ENCODE peak calls at places on chromosomes 16 and 17, in seven cellular contexts. Y is spleen, R is prostate gland, K is upper lobe of left lung, O is GM12878, F is breast epithelium, E is transverse colon. C is an unnamed sample. For H3K4me1, the result is how much of the 10 kb centered on the place peaks cover.

GRCh38 chr16:55470533-55471371 is 8.2 kb upstream of the MMP2 start:
- DNase-seq in Y (no peak), R (peak), K (no peak), O (no peak), F (peak), E (no peak), C (peak)

GRCh38 chr16:75758215-75758614 is 31.9 kb upstream of the CPHXL start:
- DNase-seq in Y (no peak), R (no peak), K (no peak), O (no peak), F (no peak), E (no peak), C (no peak)

GRCh38 chr17:28334176-28334575 is 1.1 kb downstream of the IFT20 start:
- DNase-seq in Y (no peak), R (no peak), K (no peak), O (no peak), F (no peak), E (no peak), C (no peak)

GRCh38 chr17:60333628-60334031 is 58.3 kb downstream of the USP32 start:
- DNase-seq in Y (no peak), R (no peak), K (no peak), O (no peak), F (no peak), E (no peak), C (no peak)

GRCh38 chr17:61372436-61372835 is 27.2 kb upstream of the TBX2 start:
- DNase-seq in Y (peak), R (no peak), K (no peak), O (no peak), F (no peak), E (no peak), C (no peak)

GRCh38 chr17:16919663-16920627 is 52.0 kb downstream of the TNFRSF13B start:
- DNase-seq in Y (peak), R (no peak), K (no peak), O (no peak), F (no peak), E (peak), C (peak)

GRCh38 chr17:73546121-73546520 is 98.1 kb downstream of the SDK2 start:
- DNase-seq in Y (no peak), R (no peak), K (no peak), O (no peak), F (no peak), E (no peak), C (no peak)

GRCh38 chr17:82858376-82859126 is 18.7 kb upstream of the ZNF750 start:
- DNase-seq in Y (no peak), R (peak), K (peak), O (no peak), F (peak), E (no peak), C (no peak)

GRCh38 chr16:56192644-56192960 is 1.3 kb downstream of the GNAO1 start:
- DNase-seq in Y (no peak), R (no peak), K (no peak), O (no peak), F (no peak), E (no peak), C (no peak)

GRCh38 chr17:58394534-58395223 is 22.7 kb downstream of the RNF43 start:
- DNase-seq in Y (no peak), R (no peak), K (no peak), O (no peak), F (no peak), E (no peak), C (no peak)

GRCh38 chr17:73304971-73305786 is 6.6 kb downstream of the CDC42EP4 start:
- DNase-seq in Y (peak), R (no peak), K (peak), O (no peak), F (no peak), E (peak), C (peak)

GRCh38 chr17:16212793-16213192 is 2.5 kb downstream of the NCOR1 start:
- DNase-seq in Y (no peak), R (no peak), K (no peak), O (no peak), F (no peak), E (no peak), C (no peak)

GRCh38 chr17:68981288-68981687 is 26.1 kb upstream of the ABCA8 start:
- DNase-seq in Y (no peak), R (no peak), K (no peak), O (peak), F (no peak), E (peak), C (peak)

GRCh38 chr17:46013502-46014165 is 14.6 kb downstream of the STH start:
- DNase-seq in Y (peak), R (no peak), K (no peak), O (no peak), F (no peak), E (no peak), C (no peak)

GRCh38 chr16:55710466-55710865 is 54.7 kb downstream of the SLC6A2 start:
- DNase-seq in Y (no peak), R (no peak), K (no peak), O (no peak), F (no peak), E (no peak), C (no peak)

GRCh38 chr17:59853168-59853918 is 39.4 kb downstream of the TUBD1 start:
- DNase-seq in Y (peak), R (peak), K (no peak), O (no peak), F (no peak), E (peak), C (peak)

GRCh38 chr16:89120921-89121351 is 27.3 kb downstream of the ACSF3 start:
- DNase-seq in Y (peak), R (no peak), K (no peak), O (no peak), F (no peak), E (no peak), C (no peak)

GRCh38 chr17:74919440-74920305 is 3.4 kb downstream of the USH1G start:
- DNase-seq in Y (no peak), R (no peak), K (no peak), O (no peak), F (no peak), E (no peak), C (peak)

GRCh38 chr17:28405632-28406477 is at the start of gene SLC46A1:
- DNase-seq in Y (peak), R (peak), K (peak), O (no peak), F (peak), E (peak), C (peak)

GRCh38 chr16:30447512-30448226 is 2.0 kb upstream of the SEPHS2 start:
- DNase-seq in Y (no peak), R (no peak), K (no peak), O (no peak), F (no peak), E (no peak), C (no peak)

GRCh38 chr16:85983606-85984005 is 84.6 kb downstream of the IRF8 start:
- DNase-seq in Y (peak), R (no peak), K (no peak), O (no peak), F (no peak), E (no peak), C (no peak)

GRCh38 chr16:80327740-80328139 is 213.1 kb upstream of the DYNLRB2 start:
- DNase-seq in Y (no peak), R (no peak), K (no peak), O (no peak), F (no peak), E (no peak), C (no peak)

GRCh38 chr17:30832438-30832790 is 648 bp downstream of the ATAD5 start:
- DNase-seq in Y (no peak), R (no peak), K (no peak), O (no peak), F (no peak), E (no peak), C (no peak)

GRCh38 chr17:48542956-48543853 is 1.7 kb downstream of the HOXB2 start:
- DNase-seq in Y (no peak), R (no peak), K (no peak), O (no peak), F (no peak), E (peak), C (no peak)

GRCh38 chr17:73646409-73647305 is 2.4 kb upstream of the SDK2 start:
- DNase-seq in Y (no peak), R (no peak), K (no peak), O (no peak), F (no peak), E (no peak), C (peak)

GRCh38 chr17:68248199-68248825 is 469 bp downstream of the AMZ2 start:
- DNase-seq in Y (no peak), R (peak), K (peak), O (no peak), F (no peak), E (peak), C (peak)

GRCh38 chr17:15264542-15264941 is 584 bp downstream of the PMP22 start:
- DNase-seq in Y (peak), R (peak), K (peak), O (no peak), F (peak), E (peak), C (peak)

GRCh38 chr16:78434401-78434800 is 334.9 kb downstream of the WWOX start:
- DNase-seq in Y (no peak), R (no peak), K (no peak), O (no peak), F (no peak), E (no peak), C (no peak)

GRCh38 chr16:81279375-81279774 is 35.4 kb upstream of the GAN start:
- DNase-seq in Y (no peak), R (no peak), K (no peak), O (no peak), F (no peak), E (no peak), C (no peak)

GRCh38 chr17:27539152-27539551 is 82.9 kb downstream of the KSR1 start:
- DNase-seq in Y (no peak), R (no peak), K (no peak), O (no peak), F (no peak), E (no peak), C (no peak)

GRCh38 chr16:19348578-19349315 is 63.2 kb downstream of the CLEC19A start:
- DNase-seq in Y (no peak), R (no peak), K (no peak), O (no peak), F (no peak), E (no peak), C (peak)

GRCh38 chr16:88634141-88634993 is 4.0 kb upstream of the IL17C start:
- DNase-seq in Y (peak), R (no peak), K (peak), O (peak), F (no peak), E (peak), C (peak)

GRCh38 chr17:1365445-1366039 is 34.5 kb downstream of the YWHAE start:
- DNase-seq in Y (no peak), R (peak), K (peak), O (peak), F (peak), E (peak), C (peak)

DNA sequence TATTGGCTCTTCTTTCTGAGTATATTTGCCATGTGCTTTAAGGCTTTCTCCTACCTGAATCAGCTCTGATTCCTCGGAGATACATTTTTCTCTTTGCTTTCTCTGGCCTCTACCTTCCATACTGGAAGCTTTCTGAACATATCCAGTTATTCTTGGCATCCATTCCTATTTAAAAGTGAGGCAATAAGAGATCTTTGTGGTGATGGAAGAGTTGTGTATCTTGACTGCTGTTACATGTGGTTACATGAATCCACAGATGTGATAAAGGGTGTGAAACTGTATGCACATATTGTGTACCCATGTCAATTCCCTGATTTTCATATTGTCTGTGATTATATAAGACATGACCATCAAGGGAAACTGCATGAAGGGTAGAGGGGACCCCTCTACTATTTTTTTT is 24.4 kb downstream of the UBE2O start:
- DNase-seq in Y (no peak), R (no peak), K (no peak), O (no peak), F (no peak), E (no peak), C (no peak)
- H3K4me1 ChIP-seq in Y (half or more), R (under half), K (under half), O (under half), F (under half), E (under half), C (under half)

GRCh38 chr16:4519274-4520058 is 19.1 kb downstream of the CDIP1 start:
- DNase-seq in Y (peak), R (no peak), K (no peak), O (no peak), F (no peak), E (no peak), C (no peak)

GRCh38 chr16:4520913-4521312 is 17.7 kb downstream of the CDIP1 start:
- DNase-seq in Y (no peak), R (no peak), K (no peak), O (no peak), F (no peak), E (no peak), C (no peak)

GRCh38 chr16:4518281-4518680 is 20.3 kb downstream of the CDIP1 start:
- DNase-seq in Y (no peak), R (no peak), K (no peak), O (no peak), F (no peak), E (no peak), C (no peak)

GRCh38 chr16:4515611-4516233 is 22.9 kb downstream of the CDIP1 start:
- DNase-seq in Y (peak), R (no peak), K (no peak), O (peak), F (no peak), E (no peak), C (no peak)

DNA sequence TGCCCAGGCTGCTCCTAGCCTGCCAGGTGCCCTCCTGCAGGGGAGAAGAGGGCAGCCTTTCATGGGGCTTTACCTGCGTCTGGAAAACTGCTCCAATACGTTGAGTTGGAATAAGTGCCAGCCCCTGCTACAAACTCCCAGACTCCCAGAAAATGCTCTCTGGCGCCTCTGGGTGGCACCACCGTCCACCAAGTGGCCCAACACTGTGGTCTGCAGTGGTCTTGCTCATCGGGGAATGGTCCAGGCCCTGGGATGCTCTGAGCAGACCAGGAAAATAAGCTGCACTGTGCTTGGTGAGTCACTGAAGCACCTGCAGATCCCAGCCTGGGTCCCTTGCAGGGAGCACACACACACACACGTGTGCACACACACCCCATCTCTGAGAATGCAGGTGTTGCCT is 20.8 kb downstream of the CDIP1 start:
- DNase-seq in Y (peak), R (no peak), K (no peak), O (no peak), F (no peak), E (no peak), C (no peak)
- H3K4me3 ChIP-seq in Y (no peak), R (no peak), K (no peak), O (no peak), F (no peak), E (no peak), C (no peak)

DNA sequence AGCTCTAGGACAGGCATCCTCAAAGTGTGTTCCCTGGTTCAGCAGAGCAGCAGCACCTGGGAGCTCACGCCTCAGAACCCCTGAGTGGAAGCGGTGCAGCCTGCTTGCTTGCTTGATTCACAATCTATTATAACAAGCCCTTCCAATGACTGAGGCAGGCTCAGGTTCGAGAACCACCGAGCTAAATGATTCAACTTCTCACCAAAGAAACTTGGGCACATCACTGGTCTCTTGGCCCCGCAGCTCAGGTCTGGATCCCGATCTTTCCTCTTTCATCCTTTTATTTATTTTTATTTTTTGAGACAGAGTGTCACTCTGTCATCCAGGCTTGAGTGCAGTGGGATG is 24.5 kb downstream of the CLUH start:
- DNase-seq in Y (no peak), R (no peak), K (no peak), O (no peak), F (no peak), E (no peak), C (no peak)
- TF ChIP-seq POLR2AphosphoS5 in Y (peak), R (no peak), K (no peak), O (peak), F (no peak), E (no peak), C (no peak)

DNA sequence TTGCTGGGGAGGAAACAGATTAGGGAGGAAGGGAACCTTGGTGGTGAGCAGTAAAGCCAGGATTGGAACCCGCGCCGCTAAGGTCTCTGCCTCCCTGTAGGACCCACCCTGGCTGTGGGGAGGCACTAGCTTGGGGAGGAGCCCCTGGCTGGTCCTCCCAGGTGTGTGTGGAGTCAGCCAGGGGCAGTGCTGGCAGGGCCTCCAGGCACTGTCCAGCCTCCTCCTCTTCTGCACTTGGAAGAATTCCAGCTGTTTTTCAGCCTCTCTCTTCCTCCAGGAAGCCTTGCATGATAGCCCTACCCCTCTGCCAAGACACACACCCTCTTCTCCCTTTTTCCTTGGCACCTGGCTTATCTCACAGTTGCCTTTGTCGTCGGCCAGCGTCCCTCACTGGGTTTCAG is 34.8 kb downstream of the TMEM235 start:
- DNase-seq in Y (no peak), R (no peak), K (no peak), O (no peak), F (no peak), E (no peak), C (peak)
- H3K4me1 ChIP-seq in Y (half or more), R (under half), K (half or more), O (under half), F (under half), E (under half), C (under half)

DNA sequence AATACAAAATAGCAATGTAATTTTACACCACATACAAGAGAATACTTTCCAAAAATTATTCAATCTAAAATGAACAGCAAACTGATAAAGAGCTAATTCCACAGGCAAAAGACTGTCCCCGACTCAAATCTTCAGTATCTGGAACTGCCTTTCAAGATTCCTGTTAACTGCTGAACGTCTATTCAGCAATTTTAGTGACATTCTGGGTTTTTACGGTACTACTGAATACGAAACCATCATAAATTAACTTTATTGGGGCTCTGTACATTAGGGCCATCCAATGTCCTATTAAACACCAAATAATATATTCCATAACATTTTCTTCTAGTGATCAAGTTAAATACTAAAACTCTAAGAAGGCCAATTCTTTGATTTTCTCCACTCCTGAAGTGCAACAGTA is 1.6 kb downstream of the FBXL20 start:
- DNase-seq in Y (no peak), R (no peak), K (no peak), O (no peak), F (no peak), E (no peak), C (no peak)
- H3K4me3 ChIP-seq in Y (no peak), R (peak), K (no peak), O (peak), F (no peak), E (no peak), C (peak)

GRCh38 chr17:7615265-7615747 is 609 bp upstream of the FXR2 start:
- DNase-seq in Y (no peak), R (no peak), K (no peak), O (no peak), F (no peak), E (no peak), C (no peak)

GRCh38 chr17:7613769-7614421 is 802 bp downstream of the FXR2 start:
- DNase-seq in Y (no peak), R (no peak), K (no peak), O (no peak), F (no peak), E (no peak), C (no peak)

GRCh38 chr17:7611635-7612293 is 2.9 kb downstream of the FXR2 start:
- DNase-seq in Y (no peak), R (no peak), K (no peak), O (no peak), F (no peak), E (no peak), C (no peak)

GRCh38 chr17:7612294-7612640 is 2.4 kb downstream of the FXR2 start:
- DNase-seq in Y (no peak), R (no peak), K (no peak), O (no peak), F (no peak), E (no peak), C (no peak)

DNA sequence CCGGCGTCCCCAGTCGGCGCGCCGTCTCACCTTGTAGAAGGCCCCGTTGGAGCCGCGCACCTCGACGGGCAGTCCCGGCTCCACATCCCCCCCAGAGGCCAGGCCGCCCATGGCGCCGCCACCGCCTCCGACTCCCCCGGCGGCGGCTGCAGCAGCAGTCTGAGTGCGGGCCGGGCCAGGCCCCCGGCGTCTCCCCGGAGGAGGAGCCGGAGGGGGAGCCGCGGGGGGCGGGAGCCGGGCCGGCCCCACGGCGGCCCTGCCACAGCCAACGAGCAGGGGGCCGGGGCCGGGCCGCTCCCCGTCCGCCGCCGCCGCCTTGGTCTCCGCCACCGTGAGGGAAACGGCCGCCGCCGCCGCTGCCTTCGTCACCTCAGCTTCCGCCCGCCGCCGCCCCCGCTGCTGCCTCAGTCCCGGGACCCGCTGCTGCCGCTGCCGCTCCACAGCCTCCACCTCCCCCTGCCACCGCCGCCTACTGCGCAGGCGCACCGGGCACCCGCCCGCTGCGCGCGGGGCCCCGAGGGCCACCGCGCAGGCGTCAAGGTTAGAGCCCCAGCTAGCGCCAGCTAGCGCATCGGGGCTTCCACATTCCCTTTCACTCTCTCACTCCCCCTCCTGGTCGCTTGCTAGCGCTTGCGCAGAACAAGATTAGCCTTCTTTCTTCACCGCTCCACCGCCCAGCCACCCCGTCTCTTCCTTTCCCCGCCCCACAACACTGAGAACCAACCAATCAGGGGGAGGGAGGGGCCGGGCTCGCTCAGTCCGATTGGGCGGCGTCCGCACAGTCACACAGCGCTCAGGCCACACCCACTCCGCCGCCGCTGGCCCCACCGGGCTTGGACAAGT is at the start of gene FXR2:
- DNase-seq in Y (peak), R (peak), K (peak), O (peak), F (peak), E (peak), C (peak)
- TF ChIP-seq POLR2AphosphoS5 in Y (peak), R (peak), K (peak), O (no peak), F (peak), E (peak), C (peak)

GRCh38 chr17:64466019-64466735 is 17.3 kb downstream of the MILR1 start:
- DNase-seq in Y (no peak), R (no peak), K (no peak), O (no peak), F (no peak), E (no peak), C (no peak)
- H3K4me1 ChIP-seq in Y (under half), R (under half), K (under half), O (under half), F (under half), E (under half), C (under half)